ENCODE peak calls at places on chromosomes 7 and 10, in nine cellular contexts. K is Calu3, B is foreskin fibroblast, F is choroid plexus epithelial cell, H is transverse colon, N is WERI-Rb-1, O is AG04450, S is astrocyte of the cerebellum, E is pancreas. D is an unnamed sample.
A peak's percentile ranks its signal among the peaks of the same experiment; 100 is the strongest.

GRCh38 chr7:136710751-136711150 is 157.7 kb upstream of the CHRM2 start:
- DNase-seq in K (no peak), B (no peak), F (no peak), H (no peak), N (no peak), O (no peak), S (no peak), E (no peak), D (no peak)

GRCh38 chr10:22911067-22911466 is 16.8 kb upstream of the ARMC3 start:
- DNase-seq in K (no peak), B (no peak), F (no peak), H (no peak), N (no peak), O (no peak), S (no peak), E (no peak), D (no peak)

GRCh38 chr10:36114141-36114540 is 472.0 kb upstream of the FZD8 start:
- DNase-seq in K (no peak), B (no peak), F (peak; percentile 17), H (no peak), N (no peak), O (no peak), S (no peak), E (no peak), D (no peak)

GRCh38 chr10:124911124-124912051 is 30.5 kb upstream of the ZRANB1 start:
- DNase-seq in K (no peak), B (peak; percentile 58), F (peak; percentile 93), H (no peak), N (no peak), O (no peak), S (peak; percentile 58), E (no peak), D (no peak)

GRCh38 chr7:57437581-57437980 is 12.4 kb upstream of the ZNF716 start:
- DNase-seq in K (no peak), B (no peak), F (no peak), H (no peak), N (no peak), O (no peak), S (no peak), E (no peak), D (no peak)

GRCh38 chr10:110643670-110644597 is at the start of gene RBM20:
- DNase-seq in K (peak; percentile 23), B (no peak), F (no peak), H (peak; percentile 9), N (peak; percentile 76), O (no peak), S (no peak), E (peak; percentile 70), D (peak; percentile 71)

GRCh38 chr7:12865593-12865992 is 178.2 kb downstream of the ARL4A start:
- DNase-seq in K (no peak), B (no peak), F (no peak), H (no peak), N (no peak), O (no peak), S (no peak), E (no peak), D (no peak)

GRCh38 chr7:35415411-35415822 is 161.5 kb upstream of the TBX20 start:
- DNase-seq in K (no peak), B (no peak), F (no peak), H (no peak), N (no peak), O (no peak), S (no peak), E (no peak), D (no peak)

DNA sequence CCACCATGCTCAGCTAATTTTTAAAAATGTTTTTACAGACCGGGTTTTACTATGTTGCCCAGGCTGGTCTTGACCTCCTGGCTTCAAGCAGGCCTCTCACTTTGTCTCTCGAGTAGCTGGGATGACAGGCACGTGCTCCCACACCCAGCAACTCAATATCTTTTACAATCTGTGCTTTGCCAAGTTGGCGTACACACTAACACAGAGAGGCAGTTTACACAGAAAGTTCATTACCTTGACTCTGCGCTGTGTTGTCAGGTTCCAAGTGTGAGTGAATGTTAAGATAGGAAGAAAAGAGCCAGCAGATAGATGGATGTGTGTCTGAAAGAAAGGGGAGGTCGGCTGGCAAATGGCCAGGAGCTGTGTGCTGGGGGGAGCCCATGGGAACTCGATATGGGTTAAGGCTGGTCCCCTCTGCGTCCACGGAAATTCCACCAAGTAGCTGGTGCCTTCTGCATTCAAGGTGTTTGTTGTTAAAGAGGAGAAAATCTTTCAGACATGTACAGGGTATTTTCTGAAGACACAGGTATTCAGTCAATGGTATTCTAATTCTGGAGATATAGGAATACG is 299.8 kb downstream of the CAMK1D start:
- DNase-seq in K (no peak), B (no peak), F (no peak), H (no peak), N (no peak), O (no peak), S (no peak), E (no peak), D (no peak)
- TF ChIP-seq CTCF in K (no peak), B (no peak), F (no peak), H (no peak), N (no peak), O (no peak), S (no peak), E (no peak), D (no peak)

DNA sequence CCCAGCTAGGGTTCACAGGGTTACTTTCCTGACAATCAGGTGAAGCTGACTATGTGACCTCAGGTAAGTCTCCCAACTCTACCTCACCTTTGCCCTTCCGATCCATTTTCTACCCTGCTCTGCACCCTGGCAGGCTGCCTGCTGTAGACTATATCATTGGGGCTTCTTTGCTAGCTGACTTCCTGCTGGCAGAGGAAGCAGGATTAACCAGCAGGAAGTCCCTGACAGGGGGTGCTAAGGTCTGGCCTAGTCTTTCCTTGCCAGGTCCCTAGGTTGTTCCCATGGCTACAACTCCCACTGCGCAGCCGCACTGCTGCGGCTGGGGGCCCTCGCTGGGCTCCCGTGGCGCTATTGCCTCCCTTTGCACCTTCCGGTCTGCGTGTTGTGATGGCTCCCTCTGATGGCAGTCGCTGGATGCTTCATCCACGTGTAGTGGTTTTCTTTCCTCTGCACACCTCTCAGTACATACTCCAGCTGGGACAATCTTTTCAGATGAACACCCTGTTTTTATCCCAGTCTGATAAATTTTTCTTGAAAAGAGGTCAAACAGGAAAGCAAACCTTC is 365.9 kb downstream of the REEP3 start:
- DNase-seq in K (no peak), B (no peak), F (peak; percentile 6), H (no peak), N (no peak), O (no peak), S (no peak), E (peak; percentile 56), D (no peak)
- TF ChIP-seq CTCF in K (no peak), B (no peak), F (peak; percentile 13), H (no peak), N (peak; percentile 7), O (peak; percentile 4), S (no peak), E (no peak), D (no peak)

GRCh38 chr10:118287076-118287806 is 54.9 kb downstream of the FAM204A start:
- DNase-seq in K (no peak), B (no peak), F (no peak), H (no peak), N (no peak), O (no peak), S (no peak), E (no peak), D (no peak)

GRCh38 chr10:118290471-118290995 is 51.6 kb downstream of the FAM204A start:
- DNase-seq in K (no peak), B (no peak), F (no peak), H (no peak), N (no peak), O (no peak), S (no peak), E (no peak), D (no peak)

GRCh38 chr10:118291122-118291521 is 51.0 kb downstream of the FAM204A start:
- DNase-seq in K (no peak), B (no peak), F (no peak), H (no peak), N (no peak), O (no peak), S (no peak), E (no peak), D (no peak)

GRCh38 chr10:118282670-118283069 is 59.5 kb downstream of the FAM204A start:
- DNase-seq in K (no peak), B (no peak), F (no peak), H (no peak), N (no peak), O (no peak), S (no peak), E (no peak), D (no peak)

DNA sequence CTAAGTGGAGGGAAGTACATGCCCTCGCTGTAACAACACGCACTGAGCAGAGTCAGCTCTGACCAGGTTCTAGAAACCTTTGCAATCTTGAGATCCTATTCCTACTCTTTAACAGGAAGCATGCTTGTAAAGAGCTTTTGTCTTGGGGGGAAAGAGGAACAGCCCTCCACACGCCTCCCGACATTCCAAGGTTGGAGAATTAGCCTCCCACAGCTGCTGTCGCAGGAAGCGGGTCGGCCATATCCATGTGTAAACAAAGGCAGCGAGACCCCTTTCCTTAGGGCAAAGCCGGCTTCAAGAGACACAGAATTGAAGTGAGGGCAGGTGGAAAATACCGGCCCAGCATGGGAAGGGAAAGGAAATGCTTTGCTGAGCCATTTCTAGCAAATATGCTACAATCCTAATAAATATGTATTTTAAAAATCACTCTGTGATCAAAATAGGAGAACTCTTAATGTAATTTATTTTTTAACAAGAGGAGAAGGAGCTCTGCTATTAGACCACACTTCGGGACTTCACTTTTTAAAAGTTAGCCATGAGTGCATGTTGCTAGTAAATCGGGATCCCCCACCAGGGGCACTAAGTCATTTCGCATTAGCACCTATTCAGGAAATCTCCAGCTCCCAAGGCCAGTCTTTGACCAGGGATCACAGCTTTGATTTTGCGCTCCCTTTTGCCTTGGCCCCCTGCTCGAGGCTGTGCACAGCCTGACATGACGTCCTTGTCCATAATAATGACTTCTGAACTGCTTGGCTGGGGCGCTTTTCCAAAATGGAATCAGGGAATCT is 55.9 kb downstream of the FAM204A start:
- DNase-seq in K (no peak), B (no peak), F (no peak), H (no peak), N (no peak), O (no peak), S (no peak), E (no peak), D (no peak)
- TF ChIP-seq CTCF in K (no peak), B (no peak), F (no peak), H (no peak), N (no peak), O (no peak), S (no peak), E (no peak), D (no peak)

DNA sequence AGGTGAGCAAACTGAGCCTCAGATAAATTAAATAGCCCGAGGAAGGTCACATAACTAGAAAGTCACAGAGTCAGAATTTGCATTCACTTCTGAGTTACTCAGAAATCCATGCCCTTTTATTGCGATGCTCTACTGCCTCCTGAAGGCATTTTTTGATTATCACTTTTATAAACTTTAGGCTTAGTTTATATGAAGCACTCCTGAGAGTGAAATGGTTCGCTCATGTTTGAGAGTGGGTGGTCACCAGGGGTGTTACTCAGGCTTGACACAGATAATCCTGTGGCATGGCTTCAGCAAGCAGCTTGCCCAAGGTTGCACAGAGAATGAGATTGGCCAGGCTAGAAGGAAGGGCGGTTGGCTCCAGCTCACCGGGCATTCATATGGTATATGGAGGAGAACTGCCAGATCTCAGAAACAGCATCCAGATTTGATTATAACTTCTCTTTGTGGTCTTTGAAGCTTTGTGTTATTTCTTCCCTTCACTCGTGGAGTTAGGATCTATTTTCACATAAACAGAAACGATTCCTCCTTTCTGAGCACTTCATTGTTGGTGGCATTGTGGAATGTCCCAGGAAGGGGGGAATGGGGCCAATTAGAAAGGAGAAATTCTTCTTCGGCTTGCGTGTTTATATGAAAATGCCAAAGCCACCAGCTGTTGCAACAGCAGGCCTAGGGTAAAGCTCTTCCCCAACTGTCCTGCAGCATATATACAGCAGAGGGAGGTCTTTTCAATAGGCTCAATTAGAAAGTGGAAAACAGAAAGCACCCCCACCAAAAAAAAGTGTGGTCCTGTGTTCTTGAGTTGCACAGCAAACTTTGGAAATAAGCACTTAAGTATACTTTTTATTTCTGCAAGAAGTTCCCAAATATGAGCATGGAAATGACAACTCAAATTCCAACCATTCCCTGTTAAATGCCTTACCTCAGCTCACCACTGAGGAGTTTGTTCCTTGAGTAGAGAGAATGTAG is 628.8 kb downstream of the SUGCT start:
- DNase-seq in K (no peak), B (peak; percentile 67), F (peak; percentile 66), H (no peak), N (no peak), O (peak; percentile 54), S (no peak), E (no peak), D (no peak)
- TF ChIP-seq CTCF in K (no peak), B (peak; percentile 50), F (peak; percentile 57), H (no peak), N (no peak), O (peak; percentile 76), S (peak; percentile 34), E (no peak), D (no peak)